ENCODE peak calls at places on chromosomes 6 and 20, in seven cellular contexts. V is SK-N-SH, A is GM12891, S is HepG2, M is K562, Y is GM12878, B is H1. T is an unnamed sample.

GRCh38 chr20:4332466-4332865 is 317.1 kb upstream of the RNF24 start:
- DNase-seq in M (no peak), Y (no peak), S (no peak), A (no peak), V (no peak), B (no peak), T (no peak)

GRCh38 chr20:46088409-46089075 is 1.2 kb downstream of the NCOA5 start:
- DNase-seq in S (peak; percentile 63), M (peak; percentile 21), A (no peak), Y (no peak), V (no peak), B (no peak), T (no peak)

GRCh38 chr6:149025061-149025460 is 278.2 kb downstream of the UST start:
- DNase-seq in S (no peak), V (no peak), A (no peak), M (no peak), B (no peak), Y (no peak), T (no peak)

GRCh38 chr6:39430968-39431523 is 108.5 kb upstream of the KCNK16 start:
- DNase-seq in S (no peak), Y (no peak), A (no peak), V (peak; percentile 84), M (no peak), B (peak; percentile 65), T (no peak)

GRCh38 chr6:115894426-115894992 is 166.2 kb downstream of the FRK start:
- DNase-seq in V (no peak), A (no peak), Y (no peak), S (no peak), M (no peak), B (no peak), T (no peak)

GRCh38 chr6:90586675-90587638 is at the start of gene MAP3K7:
- DNase-seq in Y (peak; percentile 94), M (peak; percentile 85), A (peak; percentile 60), B (peak; percentile 97), S (peak; percentile 95), V (peak; percentile 88), T (peak; percentile 46)

GRCh38 chr6:45741437-45742166 is 274.1 kb downstream of the CLIC5 start:
- DNase-seq in S (no peak), V (no peak), B (no peak), A (no peak), Y (peak; percentile 48), M (no peak), T (no peak)

GRCh38 chr6:83985715-83986114 is 47.9 kb upstream of the MRAP2 start:
- DNase-seq in A (no peak), M (no peak), V (no peak), S (no peak), B (no peak), Y (no peak), T (no peak)

GRCh38 chr20:50438986-50439407 is 71.2 kb upstream of the PTPN1 start:
- DNase-seq in Y (no peak), B (no peak), A (no peak), V (no peak), S (no peak), M (no peak), T (no peak)

GRCh38 chr20:34978092-34978744 is 22.6 kb downstream of the MYH7B start:
- DNase-seq in S (no peak), B (no peak), A (no peak), V (no peak), Y (no peak), M (no peak), T (no peak)

GRCh38 chr6:168634928-168635327 is 193.9 kb downstream of the SMOC2 start:
- DNase-seq in S (no peak), A (no peak), Y (no peak), V (no peak), B (no peak), M (no peak), T (no peak)

GRCh38 chr20:10637062-10637559 is 36.7 kb downstream of the JAG1 start:
- DNase-seq in Y (no peak), M (no peak), V (no peak), S (no peak), B (no peak), A (no peak), T (no peak)

GRCh38 chr20:22763257-22763906 is 179.0 kb upstream of the FOXA2 start:
- DNase-seq in A (no peak), M (no peak), B (no peak), S (no peak), Y (no peak), V (no peak), T (no peak)
- TF ChIP-seq TAF1 in A (no peak), M (no peak), B (no peak), S (no peak), Y (no peak), V (no peak), T (no peak)

DNA sequence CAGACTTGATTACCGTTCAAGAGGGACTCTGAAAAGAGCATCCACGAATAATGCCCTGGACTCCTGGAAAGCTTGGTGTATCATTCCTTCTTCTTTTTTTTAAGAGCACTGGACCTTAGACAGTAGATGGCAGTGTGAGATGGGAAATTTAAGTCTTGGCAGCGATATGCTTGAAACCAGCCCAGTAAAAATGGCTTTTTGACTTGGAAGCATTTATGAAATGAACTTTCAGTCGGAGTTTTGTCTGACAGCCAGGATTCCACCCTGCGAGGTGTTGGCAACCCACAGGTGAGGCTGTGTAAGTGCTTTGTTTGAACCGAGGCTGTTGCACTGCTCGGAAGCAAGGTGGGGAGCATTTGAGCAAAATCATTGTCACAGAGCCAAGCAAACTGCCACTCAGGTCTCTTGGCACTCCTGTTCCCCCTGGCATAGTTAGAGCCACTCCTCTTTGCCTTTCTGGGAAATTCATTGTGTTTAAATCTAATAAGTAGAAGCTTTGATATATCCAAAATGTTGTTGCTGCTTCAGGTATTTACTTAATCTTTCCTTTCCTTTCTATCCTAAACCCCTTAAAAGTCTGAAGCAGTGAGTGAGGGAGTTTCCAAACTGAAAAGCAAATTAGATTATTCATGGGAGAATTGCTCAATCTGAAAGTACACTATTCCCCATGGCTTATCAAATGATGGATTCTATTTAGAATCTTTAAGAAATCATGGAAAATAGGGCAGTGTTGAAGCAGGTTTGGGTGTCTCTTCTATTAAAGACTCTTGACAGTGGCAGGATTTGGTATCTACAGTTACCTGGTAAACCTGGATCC is 272.8 kb upstream of the SLC35B3 start:
- DNase-seq in A (no peak), Y (no peak), S (peak; percentile 27), V (no peak), M (no peak), B (peak; percentile 46), T (no peak)
- TF ChIP-seq TAF1 in A (no peak), Y (no peak), S (no peak), V (no peak), M (no peak), B (no peak), T (no peak)

DNA sequence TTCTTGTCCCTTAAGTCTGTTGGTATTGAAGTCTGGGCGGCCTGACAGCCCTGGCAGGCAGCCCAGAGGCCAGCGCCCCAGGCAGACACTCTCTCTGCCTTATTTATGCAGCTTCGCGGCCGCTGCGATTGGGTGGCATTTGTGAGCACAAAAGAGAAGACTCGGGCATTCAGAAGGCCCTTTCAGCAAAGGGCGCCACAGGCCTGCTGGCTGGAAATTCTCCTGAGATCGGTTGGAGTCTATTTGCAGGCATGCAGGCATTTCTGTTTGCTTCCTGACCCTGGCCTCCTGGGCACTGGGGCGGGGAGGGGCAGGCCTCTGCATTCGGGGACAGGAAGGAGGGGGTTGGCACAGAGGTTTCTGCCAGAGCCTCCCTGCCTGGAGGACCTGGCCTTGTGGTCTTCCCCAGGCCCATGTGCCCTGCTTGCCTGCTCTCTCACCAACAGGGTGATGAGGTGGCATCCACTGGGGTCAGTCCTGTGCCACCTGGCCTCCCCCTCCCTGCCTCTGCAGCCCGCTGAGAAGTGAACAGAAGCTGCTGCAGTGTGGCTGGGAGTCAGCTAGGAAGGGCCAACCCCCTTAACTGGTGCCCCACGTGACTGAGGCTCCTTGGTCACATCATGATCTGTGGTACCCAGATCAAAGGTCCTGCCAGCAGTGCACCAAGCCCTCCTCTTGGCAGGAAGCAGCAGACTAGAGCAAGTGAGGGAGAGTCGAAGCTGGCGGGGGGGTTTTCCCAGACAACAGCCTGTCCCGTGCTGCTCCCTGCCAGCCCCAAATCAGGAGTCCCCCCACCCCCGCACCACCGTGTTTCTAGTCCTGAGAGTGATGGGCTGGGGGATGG is 16.6 kb upstream of the CCDC167 start:
- DNase-seq in V (peak; percentile 79), B (no peak), A (peak; percentile 54), M (no peak), S (peak; percentile 39), Y (peak; percentile 78), T (peak; percentile 68)
- TF ChIP-seq TAF1 in V (no peak), B (no peak), A (no peak), M (no peak), S (no peak), Y (no peak), T (no peak)

GRCh38 chr6:160104821-160105517 is 16.6 kb upstream of the SLC22A1 start:
- DNase-seq in M (no peak), A (no peak), S (no peak), Y (no peak), V (no peak), B (no peak), T (no peak)

GRCh38 chr6:160102956-160103824 is 18.4 kb upstream of the SLC22A1 start:
- DNase-seq in V (peak; percentile 45), A (no peak), B (peak; percentile 67), S (peak; percentile 45), M (peak; percentile 52), Y (no peak), T (no peak)

GRCh38 chr6:160102399-160102798 is 19.2 kb upstream of the SLC22A1 start:
- DNase-seq in B (no peak), V (no peak), S (no peak), M (no peak), A (no peak), Y (no peak), T (no peak)

GRCh38 chr6:160101262-160102205 is 20.1 kb upstream of the SLC22A1 start:
- DNase-seq in M (peak; percentile 93), Y (no peak), V (no peak), S (no peak), A (no peak), B (no peak), T (no peak)

DNA sequence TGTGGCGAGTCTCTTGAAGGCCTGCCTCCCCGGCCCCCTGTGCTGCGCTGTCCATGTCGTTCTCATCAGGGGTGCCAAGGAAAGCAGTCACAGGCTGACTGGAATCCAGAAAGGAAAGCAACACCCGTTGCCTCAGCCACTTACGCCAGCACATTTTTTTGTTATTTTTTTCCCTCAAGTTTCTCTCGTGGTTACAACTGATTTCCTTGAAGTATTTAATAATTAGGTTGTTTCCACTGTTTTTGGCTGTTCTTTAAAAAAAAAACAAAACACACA is 17.9 kb upstream of the SLC22A1 start:
- DNase-seq in A (no peak), S (no peak), M (no peak), B (no peak), Y (no peak), V (no peak), T (no peak)
- TF ChIP-seq TAF1 in A (no peak), S (no peak), M (no peak), B (no peak), Y (no peak), V (no peak), T (no peak)

T was measured in GM12892.